ENCODE peak calls at places on chromosomes 13 and 19, in five cellular contexts. E is right lobe of liver, V is C1 segment of cervical spinal cord, S is fibroblast of lung, J is NCI-H526 treated with DMSO at 0.1 percent for 48 hours. N is an unnamed sample.

GRCh38 chr19:662207-662961 is 630 bp downstream of the RNF126 start:
- DNase-seq in E (peak), V (no peak), S (peak), J (no peak), N (no peak)

GRCh38 chr13:111595276-111595675 is 274.8 kb downstream of the TEX29 start:
- DNase-seq in E (no peak), V (no peak), S (no peak), J (no peak), N (no peak)

GRCh38 chr19:55305983-55306562 is 19.1 kb downstream of the TMEM150B start:
- DNase-seq in E (no peak), V (no peak), S (no peak), J (no peak), N (no peak)

GRCh38 chr13:37618554-37618953 is 20.0 kb upstream of the POSTN start:
- DNase-seq in E (no peak), V (no peak), S (peak), J (no peak), N (no peak)

GRCh38 chr19:57560049-57560491 is 407 bp upstream of the ZNF550 start:
- DNase-seq in E (no peak), V (no peak), S (peak), J (no peak), N (no peak)

GRCh38 chr13:107900775-107901174 is 314.6 kb downstream of the LIG4 start:
- DNase-seq in E (no peak), V (no peak), S (peak), J (no peak), N (no peak)

GRCh38 chr19:48190288-48191284 is 20.1 kb downstream of the ZSWIM9 start:
- DNase-seq in E (peak), V (peak), S (peak), J (peak), N (peak)

GRCh38 chr19:34555447-34555846 is 73.9 kb downstream of the WTIP start:
- DNase-seq in E (no peak), V (no peak), S (no peak), J (peak), N (peak)

GRCh38 chr19:850221-850978 is 1.7 kb upstream of the ELANE start:
- DNase-seq in E (peak), V (no peak), S (peak), J (peak), N (no peak)

GRCh38 chr19:13262450-13262849 is 112.2 kb downstream of the IER2 start:
- DNase-seq in E (no peak), V (no peak), S (peak), J (no peak), N (no peak)

GRCh38 chr19:56423985-56424353 is 19.8 kb downstream of the ZNF583 start:
- DNase-seq in E (no peak), V (no peak), S (no peak), J (no peak), N (no peak)

GRCh38 chr19:13742756-13743155 is 21.6 kb upstream of the MRI1 start:
- DNase-seq in E (no peak), V (no peak), S (peak), J (no peak), N (no peak)

GRCh38 chr13:19862511-19863313 is 737 bp downstream of the ZMYM5 start:
- DNase-seq in E (peak), V (peak), S (peak), J (peak), N (no peak)

GRCh38 chr13:36920612-36921185 is 661 bp upstream of the SMAD9 start:
- DNase-seq in E (no peak), V (no peak), S (peak), J (peak), N (no peak)

GRCh38 chr13:84609716-84610115 is 727.4 kb upstream of the SLITRK1 start:
- DNase-seq in E (no peak), V (no peak), S (peak), J (no peak), N (no peak)

GRCh38 chr13:46551410-46552301 is 1.3 kb upstream of the LRCH1 start:
- DNase-seq in E (peak), V (peak), S (peak), J (peak), N (peak)

GRCh38 chr13:50580684-50581305 is 262.7 kb downstream of the DLEU7 start:
- DNase-seq in E (no peak), V (no peak), S (peak), J (no peak), N (no peak)

GRCh38 chr19:2282062-2282861 is at the start of gene PEAK3:
- DNase-seq in E (peak), V (no peak), S (peak), J (no peak), N (no peak)

GRCh38 chr19:42175952-42176648 is 41.4 kb downstream of the DEDD2 start:
- DNase-seq in E (no peak), V (peak), S (peak), J (peak), N (no peak)

GRCh38 chr19:13842294-13843103 is 34.4 kb upstream of the NANOS3 start:
- DNase-seq in E (peak), V (peak), S (peak), J (no peak), N (no peak)

GRCh38 chr19:47065242-47065641 is 16.8 kb upstream of the TMEM160 start:
- DNase-seq in E (no peak), V (no peak), S (no peak), J (no peak), N (no peak)

GRCh38 chr13:29505950-29506349 is 89.5 kb downstream of the SLC7A1 start:
- DNase-seq in E (no peak), V (no peak), S (no peak), J (no peak), N (no peak)

GRCh38 chr13:113758651-113759524 is at the start of gene TMEM255B:
- DNase-seq in E (peak), V (peak), S (peak), J (peak), N (peak)

GRCh38 chr19:28020631-28021315 is 1192.2 kb downstream of the UQCRFS1 start:
- DNase-seq in E (no peak), V (no peak), S (no peak), J (no peak), N (no peak)

GRCh38 chr19:2550431-2551171 is 74.7 kb downstream of the GADD45B start:
- DNase-seq in E (no peak), V (peak), S (no peak), J (no peak), N (no peak)

GRCh38 chr19:31253816-31254551 is 95.3 kb downstream of the TSHZ3 start:
- DNase-seq in E (no peak), V (no peak), S (peak), J (no peak), N (no peak)

GRCh38 chr13:74641586-74641985 is 507.4 kb upstream of the KLF12 start:
- DNase-seq in E (no peak), V (no peak), S (peak), J (no peak), N (no peak)

GRCh38 chr13:45838171-45838745 is 13.3 kb downstream of the SIAH3 start:
- DNase-seq in E (no peak), V (no peak), S (peak), J (no peak), N (no peak)

GRCh38 chr19:45852145-45852750 is 10.7 kb downstream of the SYMPK start:
- DNase-seq in E (no peak), V (no peak), S (peak), J (no peak), N (no peak)

GRCh38 chr19:6271721-6272410 is 7.9 kb downstream of the MLLT1 start:
- DNase-seq in E (peak), V (peak), S (peak), J (no peak), N (no peak)

GRCh38 chr13:22936228-22936627 is 244.6 kb upstream of the SGCG start:
- DNase-seq in E (no peak), V (no peak), S (no peak), J (peak), N (no peak)

GRCh38 chr19:34838248-34838647 is 65.2 kb upstream of the ZNF599 start:
- DNase-seq in E (no peak), V (no peak), S (no peak), J (no peak), N (peak)

GRCh38 chr13:51148952-51149573 is 38.0 kb upstream of the C13orf42 start:
- DNase-seq in E (no peak), V (peak), S (peak), J (peak), N (peak)

GRCh38 chr13:107234315-107234714 is 666.4 kb upstream of the ARGLU1 start:
- DNase-seq in E (no peak), V (peak), S (no peak), J (no peak), N (no peak)

GRCh38 chr13:112069063-112069726 is 2.2 kb downstream of the SOX1 start:
- DNase-seq in E (no peak), V (no peak), S (no peak), J (no peak), N (no peak)

GRCh38 chr19:38317104-38317612 is 1.4 kb upstream of the YIF1B start:
- DNase-seq in E (no peak), V (no peak), S (no peak), J (no peak), N (no peak)

GRCh38 chr19:1063030-1063908 is 3.7 kb upstream of the ARHGAP45 start:
- DNase-seq in E (no peak), V (no peak), S (no peak), J (no peak), N (peak)

GRCh38 chr13:30119476-30119875 is 187.9 kb downstream of the KATNAL1 start:
- DNase-seq in E (no peak), V (no peak), S (peak), J (no peak), N (no peak)